ENCODE peak calls at places on chromosomes 11 and 22, in four cellular contexts. Y is neural progenitor cell, B is Peyer's patch, K is left ventricle myocardium inferior. J is an unnamed sample.

GRCh38 chr22:22720201-22720723 is 75.8 kb downstream of the GGTLC2 start:
- DNase-seq in B (peak), K (no peak), Y (peak), J (no peak)

GRCh38 chr22:26561756-26562417 is 28.0 kb downstream of the TPST2 start:
- DNase-seq in B (no peak), K (peak), Y (no peak), J (no peak)

GRCh38 chr11:95991545-95991944 is 67.6 kb upstream of the MTMR2 start:
- DNase-seq in B (no peak), K (no peak), Y (no peak), J (no peak)

GRCh38 chr11:5345831-5346230 is 2.5 kb upstream of the OR51B5 start:
- DNase-seq in K (no peak), B (no peak), Y (no peak), J (no peak)

GRCh38 chr22:47022075-47022473 is 259.6 kb downstream of the TBC1D22A start:
- DNase-seq in Y (no peak), K (no peak), B (no peak), J (no peak)

GRCh38 chr11:112759418-112759817 is 201.8 kb upstream of the NCAM1 start:
- DNase-seq in K (no peak), Y (no peak), B (no peak), J (no peak)

GRCh38 chr11:132106336-132106982 is 736.0 kb downstream of the NTM start:
- DNase-seq in B (no peak), K (no peak), Y (no peak), J (no peak)

GRCh38 chr11:75429902-75430691 is 2.9 kb downstream of the KLHL35 start:
- DNase-seq in K (peak), B (no peak), Y (peak), J (no peak)

GRCh38 chr11:63916837-63917684 is at the start of gene RCOR2:
- DNase-seq in B (peak), Y (peak), K (peak), J (no peak)

GRCh38 chr11:43269229-43269928 is 42.4 kb upstream of the API5 start:
- DNase-seq in Y (peak), B (no peak), K (peak), J (no peak)

GRCh38 chr11:67437082-67437821 is at the start of gene PTPRCAP:
- DNase-seq in B (peak), K (no peak), Y (no peak), J (no peak)

GRCh38 chr11:65417702-65418430 is 4.7 kb upstream of the NEAT1 start:
- DNase-seq in Y (no peak), K (peak), B (peak), J (no peak)

GRCh38 chr22:17483670-17484372 is 79.5 kb upstream of the SLC25A18 start:
- DNase-seq in Y (no peak), K (no peak), B (no peak), J (peak)

GRCh38 chr22:29842740-29843139 is 4.7 kb upstream of the ASCC2 start:
- DNase-seq in K (no peak), B (no peak), Y (no peak), J (peak)

GRCh38 chr22:19799322-19800190 is 39.0 kb downstream of the TBX1 start:
- DNase-seq in B (no peak), K (peak), Y (no peak), J (no peak)

GRCh38 chr11:14413307-14414072 is 54.5 kb upstream of the RRAS2 start:
- DNase-seq in K (peak), B (no peak), Y (peak), J (no peak)

GRCh38 chr11:66113132-66113856 is 43.2 kb downstream of the PACS1 start:
- DNase-seq in B (no peak), K (no peak), Y (no peak), J (no peak)

GRCh38 chr11:72678524-72678923 is 4.3 kb upstream of the PDE2A start:
- DNase-seq in K (no peak), B (no peak), Y (no peak), J (no peak)

GRCh38 chr11:28169816-28170215 is 61.6 kb downstream of the METTL15 start:
- DNase-seq in B (no peak), Y (no peak), K (no peak), J (no peak)

GRCh38 chr11:2803186-2804057 is 82.2 kb downstream of the CDKN1C start:
- DNase-seq in B (peak), K (peak), Y (no peak), J (no peak)

GRCh38 chr22:46866591-46866990 is 104.1 kb downstream of the TBC1D22A start:
- DNase-seq in K (no peak), B (no peak), Y (no peak), J (no peak)

GRCh38 chr11:112227002-112227401 is 774 bp downstream of the PTS start:
- DNase-seq in B (no peak), Y (peak), K (no peak), J (no peak)

GRCh38 chr22:21444701-21445436 is 22.3 kb upstream of the TMEM191C start:
- DNase-seq in B (no peak), K (no peak), Y (no peak), J (no peak)

GRCh38 chr11:120871924-120872323 is 152.0 kb upstream of the TBCEL start:
- DNase-seq in B (no peak), K (no peak), Y (no peak), J (no peak)

GRCh38 chr11:8813658-8814057 is 97.3 kb upstream of the AKIP1 start:
- DNase-seq in Y (peak), B (peak), K (peak), J (no peak)

GRCh38 chr11:35681181-35681767 is 18.7 kb downstream of the TRIM44 start:
- DNase-seq in B (no peak), K (no peak), Y (no peak), J (no peak)

GRCh38 chr11:123434911-123435310 is 4.8 kb downstream of the GRAMD1B start:
- DNase-seq in B (no peak), K (no peak), Y (peak), J (no peak)

DNA sequence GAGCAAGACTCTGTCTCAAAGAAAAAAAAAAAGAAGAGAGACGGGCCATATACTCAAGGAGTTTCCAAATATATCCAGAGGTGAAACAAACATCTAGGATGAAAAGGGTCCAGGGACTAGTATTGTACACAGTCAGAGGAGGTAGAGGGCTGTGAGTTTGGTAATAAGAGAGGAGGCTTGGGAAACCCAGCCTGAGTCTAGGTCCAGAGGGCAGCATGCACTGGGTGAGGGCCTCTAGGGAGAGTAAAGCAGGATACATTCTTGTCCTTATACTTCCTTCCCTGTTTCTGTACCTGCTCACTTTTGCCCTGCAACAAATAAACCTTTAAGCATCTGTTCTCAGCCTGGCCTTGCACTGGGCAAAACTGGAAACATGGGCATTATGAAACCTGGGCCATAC is 31.5 kb downstream of the STIM1 start:
- DNase-seq in K (no peak), Y (no peak), B (no peak), J (no peak)
- TF ChIP-seq CTCF in K (no peak), Y (no peak), B (no peak), J (no peak)

DNA sequence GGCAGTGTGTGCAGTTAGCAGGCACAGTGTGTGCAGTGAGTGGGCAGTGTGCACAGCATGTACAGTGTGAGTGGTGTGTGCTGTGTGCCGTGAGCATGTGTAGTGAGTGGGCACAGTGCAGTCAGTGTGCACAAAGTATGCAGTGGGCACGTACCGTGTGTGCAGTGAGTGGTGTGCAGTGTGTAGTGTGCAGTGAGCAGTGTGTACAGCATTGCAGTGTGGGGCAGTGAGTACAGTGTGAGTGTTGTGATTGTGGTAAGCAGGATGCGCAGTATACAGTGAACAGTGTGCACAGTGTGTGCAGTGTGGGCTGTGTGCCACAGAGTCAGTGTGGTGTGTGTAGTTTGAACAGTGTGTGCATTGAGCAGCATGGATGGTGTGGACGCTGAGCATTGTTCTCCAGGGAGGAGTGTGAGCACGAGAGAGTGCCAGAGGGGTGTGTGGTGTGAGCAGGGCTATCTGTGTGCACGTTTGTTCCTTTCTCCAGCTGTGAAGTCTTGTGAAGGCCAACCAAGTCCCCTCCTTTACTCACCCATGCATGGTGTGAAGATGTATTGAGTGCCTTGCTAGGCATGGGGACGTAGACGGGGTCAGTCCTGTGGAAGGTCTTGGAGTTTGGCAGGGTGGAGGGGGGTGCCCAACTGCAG is 3.1 kb downstream of the SHANK3 start:
- DNase-seq in Y (peak), B (no peak), K (no peak), J (no peak)
- H3K4me3 ChIP-seq in Y (peak), B (no peak), K (peak), J (peak)

GRCh38 chr11:68835328-68835727 is 6.4 kb downstream of the CPT1A start:
- DNase-seq in K (no peak), B (no peak), Y (no peak), J (no peak)

GRCh38 chr11:68835749-68836148 is 6.0 kb downstream of the CPT1A start:
- DNase-seq in B (no peak), Y (no peak), K (no peak), J (no peak)

GRCh38 chr11:68828957-68829356 is 12.8 kb downstream of the CPT1A start:
- DNase-seq in Y (no peak), K (no peak), B (no peak), J (no peak)

GRCh38 chr11:68831124-68831523 is 10.6 kb downstream of the CPT1A start:
- DNase-seq in Y (no peak), K (no peak), B (no peak), J (no peak)

DNA sequence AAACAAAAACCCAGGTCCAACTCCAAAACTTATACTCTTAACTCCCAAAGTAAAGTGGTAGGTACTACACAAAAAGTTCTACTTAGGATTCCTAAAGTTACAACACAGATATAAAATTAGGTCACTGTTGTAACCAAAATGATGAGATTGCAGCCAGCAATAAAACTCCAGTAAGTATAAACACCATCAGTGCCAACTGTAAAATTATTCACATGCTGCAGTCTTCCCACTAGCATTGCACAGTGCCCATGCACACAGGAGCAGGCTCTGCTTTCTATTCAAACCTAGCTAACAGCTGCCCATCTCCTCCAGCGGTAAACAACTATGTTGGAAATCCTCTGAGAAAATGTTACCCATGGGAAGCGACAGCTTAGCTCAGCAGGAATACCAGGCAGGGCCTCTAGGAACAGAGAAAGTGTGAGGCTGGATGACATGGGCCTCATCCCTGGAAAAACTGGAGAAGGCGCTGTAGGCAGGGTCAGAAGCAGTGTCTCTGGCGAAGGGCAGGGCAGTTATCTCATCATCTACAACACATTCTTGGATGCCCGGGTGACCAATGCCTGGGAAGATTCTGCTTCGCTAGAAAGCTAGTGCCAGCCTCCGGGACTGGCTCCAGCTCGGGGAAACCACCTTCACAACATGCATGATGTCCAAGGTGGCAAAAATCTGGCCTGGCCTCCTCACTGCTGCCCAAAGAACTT is 9.1 kb downstream of the CPT1A start:
- DNase-seq in Y (no peak), K (no peak), B (no peak), J (no peak)
- TF ChIP-seq CTCF in Y (no peak), K (no peak), B (no peak), J (no peak)

GRCh38 chr11:46338636-46338987 is 8.7 kb upstream of the DGKZ start:
- DNase-seq in Y (no peak), K (no peak), B (no peak), J (no peak)
- H3K4me3 ChIP-seq in Y (peak), K (peak), B (no peak), J (peak)

GRCh38 chr11:762421-763072 is 14.7 kb downstream of the GATD1 start:
- DNase-seq in B (no peak), Y (no peak), K (no peak), J (no peak)
- TF ChIP-seq CTCF in B (no peak), Y (peak), K (no peak), J (peak)

J was measured in epithelial cell of proximal tubule.